ENCODE peak calls at places on chromosomes 12 and 14, in four cellular contexts. R is cardiac fibroblast, V is BJ, T is fibroblast of pulmonary artery. M is an unnamed sample.

GRCh38 chr12:56581418-56582145 is 48.5 kb downstream of the BAZ2A start:
- DNase-seq in R (no peak), V (no peak), T (peak), M (no peak)

GRCh38 chr12:47776471-47777143 is 3.6 kb downstream of the SLC48A1 start:
- DNase-seq in R (peak), V (no peak), T (peak), M (peak)

GRCh38 chr12:14313379-14313778 is 52.1 kb upstream of the ATF7IP start:
- DNase-seq in R (no peak), V (no peak), T (no peak), M (no peak)

GRCh38 chr12:47110011-47110541 is 30.3 kb upstream of the AMIGO2 start:
- DNase-seq in R (no peak), V (no peak), T (no peak), M (no peak)

GRCh38 chr12:12333407-12333831 is 16.6 kb downstream of the MANSC1 start:
- DNase-seq in R (peak), V (no peak), T (peak), M (no peak)

GRCh38 chr12:108468149-108468968 is 46.7 kb upstream of the FICD start:
- DNase-seq in R (peak), V (no peak), T (peak), M (no peak)

GRCh38 chr14:53190938-53191337 is 37.8 kb upstream of the DDHD1 start:
- DNase-seq in R (peak), V (no peak), T (peak), M (no peak)

GRCh38 chr12:96431067-96431466 is 30.8 kb upstream of the CDK17 start:
- DNase-seq in R (no peak), V (no peak), T (no peak), M (no peak)

GRCh38 chr12:124520258-124520657 is 47.2 kb downstream of the NCOR2 start:
- DNase-seq in R (peak), V (no peak), T (peak), M (no peak)

GRCh38 chr12:46407360-46407759 is 34.8 kb upstream of the SLC38A2 start:
- DNase-seq in R (no peak), V (no peak), T (no peak), M (no peak)

GRCh38 chr14:37036669-37037341 is 135.6 kb downstream of the SLC25A21 start:
- DNase-seq in R (no peak), V (no peak), T (no peak), M (no peak)

GRCh38 chr14:77376380-77376770 is 519 bp downstream of the TMED8 start:
- DNase-seq in R (peak), V (no peak), T (no peak), M (no peak)

GRCh38 chr12:60845696-60846095 is 1249.9 kb downstream of the SLC16A7 start:
- DNase-seq in R (no peak), V (no peak), T (no peak), M (no peak)
- H3K4me3 ChIP-seq in R (no peak), V (no peak), T (no peak), M (no peak)

GRCh38 chr12:64077922-64078321 is 144.2 kb downstream of the KICS2 start:
- DNase-seq in R (peak), V (no peak), T (peak), M (no peak)
- TF ChIP-seq CTCF in R (peak), V (peak), T (peak), M (peak)

GRCh38 chr14:68808696-68809095 is 15.8 kb upstream of the ZFP36L1 start:
- DNase-seq in R (no peak), V (no peak), T (no peak), M (no peak)

GRCh38 chr14:68807987-68808386 is 15.1 kb upstream of the ZFP36L1 start:
- DNase-seq in R (no peak), V (no peak), T (no peak), M (no peak)

GRCh38 chr14:68809524-68809923 is 16.7 kb upstream of the ZFP36L1 start:
- DNase-seq in R (no peak), V (no peak), T (no peak), M (no peak)

GRCh38 chr14:68806526-68807147 is 13.8 kb upstream of the ZFP36L1 start:
- DNase-seq in R (no peak), V (no peak), T (no peak), M (no peak)

GRCh38 chr14:68807148-68807600 is 14.3 kb upstream of the ZFP36L1 start:
- DNase-seq in R (peak), V (no peak), T (peak), M (no peak)
- H3K4me3 ChIP-seq in R (no peak), V (no peak), T (no peak), M (no peak)

GRCh38 chr12:126998747-126999285 is 1268.2 kb upstream of the TMEM132C start:
- DNase-seq in R (no peak), V (no peak), T (no peak), M (no peak)

GRCh38 chr12:126989532-126989931 is 1277.4 kb upstream of the TMEM132C start:
- DNase-seq in R (no peak), V (no peak), T (no peak), M (no peak)

GRCh38 chr12:126999352-126999751 is 1267.6 kb upstream of the TMEM132C start:
- DNase-seq in R (no peak), V (no peak), T (no peak), M (no peak)

DNA sequence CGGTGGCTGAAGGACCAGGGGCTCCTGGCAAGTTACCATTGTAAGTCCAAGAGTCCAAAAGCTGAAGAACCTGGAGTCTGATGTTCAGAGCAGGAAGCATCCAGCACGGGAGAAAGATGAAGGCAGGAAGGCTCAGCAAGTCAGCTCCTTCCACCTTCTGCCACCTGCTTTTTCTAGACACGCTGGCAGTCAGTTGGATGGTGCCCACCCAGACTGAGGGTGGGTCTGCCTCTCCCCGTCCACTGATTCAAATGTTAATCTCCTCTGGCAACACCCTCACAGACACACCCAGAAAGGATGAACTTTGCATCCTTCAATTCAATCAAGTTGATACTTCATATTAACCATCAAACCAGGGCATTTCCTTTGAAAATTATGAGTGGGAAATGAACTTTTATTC is 1272.4 kb upstream of the TMEM132C start:
- DNase-seq in R (no peak), V (no peak), T (no peak), M (no peak)
- TF ChIP-seq CTCF in R (no peak), V (no peak), T (no peak), M (no peak)

GRCh38 chr12:6548556-6549378 is 7.1 kb downstream of the IFFO1 start:
- DNase-seq in R (peak), V (no peak), T (peak), M (peak)
- H3K4me3 ChIP-seq in R (no peak), V (no peak), T (peak), M (peak)

GRCh38 chr12:70733385-70733784 is 96.2 kb upstream of the PTPRB start:
- DNase-seq in R (peak), V (no peak), T (peak), M (peak)
- TF ChIP-seq CTCF in R (peak), V (peak), T (peak), M (peak)

GRCh38 chr14:61271552-61271951 is 9.6 kb downstream of the TMEM30B start:
- DNase-seq in R (no peak), V (no peak), T (no peak), M (no peak)

GRCh38 chr14:61268797-61269196 is 12.3 kb downstream of the TMEM30B start:
- DNase-seq in R (no peak), V (no peak), T (no peak), M (no peak)

GRCh38 chr14:61267336-61267735 is 13.8 kb downstream of the TMEM30B start:
- DNase-seq in R (no peak), V (no peak), T (no peak), M (no peak)

GRCh38 chr14:61270714-61271113 is 10.4 kb downstream of the TMEM30B start:
- DNase-seq in R (no peak), V (no peak), T (no peak), M (no peak)

GRCh38 chr14:61269321-61270083 is 11.6 kb downstream of the TMEM30B start:
- DNase-seq in R (peak), V (no peak), T (peak), M (no peak)
- H3K4me3 ChIP-seq in R (peak), V (peak), T (peak), M (peak)